ENCODE peak calls at places on chromosome 9, in four cellular contexts. U, B, P and G are unnamed samples.

GRCh38 chr9:107190031-107190935 is 92.8 kb upstream of the RAD23B start:
- DNase-seq in U (no peak), B (no peak), P (peak; percentile 29), G (no peak)

GRCh38 chr9:16869961-16870605 is 387 bp downstream of the BNC2 start:
- DNase-seq in U (no peak), P (no peak), B (no peak), G (no peak)

GRCh38 chr9:6439051-6439703 is 26.2 kb downstream of the UHRF2 start:
- DNase-seq in P (no peak), U (no peak), B (no peak), G (no peak)

GRCh38 chr9:109414125-109414785 is 83.9 kb downstream of the PTPN3 start:
- DNase-seq in B (no peak), P (no peak), U (no peak), G (no peak)

GRCh38 chr9:31996331-31996730 is 388.1 kb upstream of the ACO1 start:
- DNase-seq in P (peak; percentile 15), U (no peak), B (no peak), G (peak; percentile 4)

GRCh38 chr9:34508463-34508862 is 14.3 kb downstream of the ENHO start:
- DNase-seq in P (no peak), U (no peak), B (no peak), G (no peak)

GRCh38 chr9:95048225-95049087 is 269.1 kb downstream of the FANCC start:
- DNase-seq in P (peak; percentile 72), U (peak; percentile 94), B (no peak), G (no peak)

GRCh38 chr9:83266618-83267543 is 203.9 kb upstream of the RASEF start:
- DNase-seq in B (no peak), U (no peak), P (peak; percentile 78), G (no peak)

GRCh38 chr9:74499111-74499601 is 2.0 kb downstream of the RORB start:
- DNase-seq in P (no peak), B (no peak), U (no peak), G (no peak)

GRCh38 chr9:79083621-79084020 is 488.1 kb upstream of the TLE4 start:
- DNase-seq in B (no peak), U (no peak), P (no peak), G (no peak)

GRCh38 chr9:32741706-32742105 is 41.6 kb upstream of the TMEM215 start:
- DNase-seq in B (no peak), P (peak; percentile 54), U (no peak), G (no peak)

GRCh38 chr9:70117835-70118319 is 74.2 kb downstream of the MAMDC2 start:
- DNase-seq in B (no peak), U (no peak), P (peak; percentile 29), G (no peak)

GRCh38 chr9:76964612-76965011 is 54.8 kb upstream of the FOXB2 start:
- DNase-seq in P (no peak), U (no peak), B (no peak), G (no peak)

GRCh38 chr9:128610889-128611288 is 45.8 kb downstream of the DYNC2I2 start:
- DNase-seq in B (no peak), U (no peak), P (no peak), G (no peak)

GRCh38 chr9:90772381-90772780 is 29.2 kb upstream of the SYK start:
- DNase-seq in B (no peak), P (no peak), U (no peak), G (no peak)

GRCh38 chr9:93588641-93589609 is 12.5 kb downstream of the PHF2 start:
- DNase-seq in P (no peak), U (no peak), B (no peak), G (no peak)

GRCh38 chr9:35559792-35560530 is 45.1 kb upstream of the TESK1 start:
- DNase-seq in P (no peak), U (no peak), B (no peak), G (no peak)

GRCh38 chr9:89865357-89865756 is 260.5 kb downstream of the GADD45G start:
- DNase-seq in U (no peak), P (no peak), B (no peak), G (no peak)

GRCh38 chr9:129309041-129309430 is 131.0 kb upstream of the IER5L start:
- DNase-seq in P (no peak), B (no peak), U (no peak), G (no peak)

GRCh38 chr9:114677418-114677817 is 4.6 kb downstream of the TEX48 start:
- DNase-seq in U (peak; percentile 53), B (no peak), P (peak; percentile 41), G (peak; percentile 61)

GRCh38 chr9:106954562-106954961 is 91.6 kb downstream of the ZNF462 start:
- DNase-seq in P (no peak), U (no peak), B (no peak), G (no peak)

GRCh38 chr9:68981825-68982224 is 32.1 kb downstream of the PRKACG start:
- DNase-seq in U (no peak), P (no peak), B (no peak), G (no peak)

GRCh38 chr9:30075451-30076199 is 2308.8 kb upstream of the ACO1 start:
- DNase-seq in P (peak; percentile 1), B (no peak), U (no peak), G (peak; percentile 55)

GRCh38 chr9:5652810-5653209 is 23.9 kb downstream of the RIC1 start:
- DNase-seq in U (no peak), P (no peak), B (no peak), G (no peak)

GRCh38 chr9:127828262-127829031 is 25.8 kb downstream of the FPGS start:
- DNase-seq in P (peak; percentile 83), U (peak; percentile 95), B (no peak), G (peak; percentile 41)

GRCh38 chr9:68533678-68534077 is 7.0 kb downstream of the TMEM252 start:
- DNase-seq in P (no peak), U (no peak), B (no peak), G (no peak)

GRCh38 chr9:73219985-73220626 is 68.4 kb downstream of the ANXA1 start:
- DNase-seq in P (no peak), B (no peak), U (no peak), G (no peak)

GRCh38 chr9:131276891-131277672 is 772 bp upstream of the FAM78A start:
- DNase-seq in B (no peak), U (peak; percentile 93), P (no peak), G (no peak)

DNA sequence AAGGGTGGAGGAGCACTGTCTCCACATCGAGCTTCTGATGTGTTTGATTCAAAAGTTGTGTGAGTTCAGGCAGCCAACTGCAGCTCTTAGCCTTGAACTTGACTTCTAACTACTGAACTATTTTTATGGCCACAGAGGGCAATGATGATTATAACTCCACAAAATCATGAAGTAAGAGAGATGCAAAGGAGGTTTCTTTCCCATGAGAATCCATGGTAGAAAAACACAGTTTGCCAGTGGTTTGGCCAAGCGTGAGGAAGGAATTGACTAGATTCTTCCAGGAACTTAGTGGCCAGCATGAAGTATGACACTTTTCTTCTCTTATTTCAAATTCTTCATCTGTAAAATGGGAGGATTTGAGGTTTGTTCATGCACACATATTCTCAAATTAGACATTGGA is 43.2 kb downstream of the PAPPA start:
- DNase-seq in B (no peak), P (no peak), U (no peak), G (no peak)
- TF ChIP-seq CTCF in B (no peak), P (no peak), U (no peak), G (no peak)

GRCh38 chr9:105114956-105115728 is 129.3 kb upstream of the SLC44A1 start:
- DNase-seq in U (no peak), B (no peak), P (no peak), G (no peak)
- TF ChIP-seq TCF7L2 in U (no peak), B (no peak), P (no peak), G (no peak)

GRCh38 chr9:133589454-133590227 is 19.5 kb downstream of the FAM163B start:
- DNase-seq in P (no peak), U (no peak), B (no peak), G (peak; percentile 40)
- TF ChIP-seq CTCF in P (peak; percentile 75), U (peak; percentile 84), B (peak; percentile 84), G (peak; percentile 22)

DNA sequence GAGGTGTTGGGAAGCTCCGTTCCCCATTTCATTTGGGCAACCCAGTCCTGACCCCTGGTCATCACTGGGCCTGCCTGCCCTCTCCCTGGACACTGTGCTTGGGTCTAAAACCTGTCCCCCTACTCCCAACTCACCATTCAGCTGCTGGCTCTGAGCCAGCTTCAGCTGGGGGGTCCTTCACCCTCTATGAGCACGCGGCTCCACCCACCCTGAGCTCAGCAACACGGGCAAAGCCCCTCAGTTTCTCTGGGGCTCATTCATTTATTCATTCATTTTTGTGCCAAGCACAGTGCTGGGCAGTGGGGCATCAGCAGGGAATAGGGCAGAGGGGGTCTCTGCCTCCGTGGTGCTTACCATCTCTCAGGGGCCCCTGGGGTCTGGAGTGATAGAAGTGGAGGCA is 199.8 kb upstream of the MVB12B start:
- DNase-seq in B (no peak), U (no peak), P (no peak), G (no peak)
- TF ChIP-seq TCF7L2 in B (no peak), U (no peak), P (no peak), G (no peak)

DNA sequence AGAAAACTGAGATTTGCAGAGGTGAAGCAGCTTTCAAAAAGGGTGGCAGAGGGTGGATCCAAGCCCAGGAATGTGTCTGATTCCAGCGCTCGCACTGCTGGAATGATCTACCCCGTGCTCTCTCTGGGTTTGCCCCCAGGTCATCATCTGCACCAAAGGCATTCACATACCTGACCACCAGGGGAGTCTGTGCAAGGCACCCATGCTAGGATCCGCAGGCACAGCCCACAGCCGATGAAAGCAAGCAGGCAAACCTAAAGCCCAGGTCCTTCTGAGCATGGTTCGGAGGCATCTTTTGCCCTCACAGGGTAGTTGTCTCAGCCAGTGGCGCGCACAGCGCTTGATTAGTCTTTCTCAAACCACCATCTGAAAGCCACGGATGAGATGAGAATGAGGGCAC is 56.6 kb downstream of the TEK start:
- DNase-seq in P (peak; percentile 7), U (peak; percentile 1), B (no peak), G (no peak)
- TF ChIP-seq CTCF in P (peak; percentile 25), U (peak; percentile 19), B (no peak), G (peak; percentile 52)

DNA sequence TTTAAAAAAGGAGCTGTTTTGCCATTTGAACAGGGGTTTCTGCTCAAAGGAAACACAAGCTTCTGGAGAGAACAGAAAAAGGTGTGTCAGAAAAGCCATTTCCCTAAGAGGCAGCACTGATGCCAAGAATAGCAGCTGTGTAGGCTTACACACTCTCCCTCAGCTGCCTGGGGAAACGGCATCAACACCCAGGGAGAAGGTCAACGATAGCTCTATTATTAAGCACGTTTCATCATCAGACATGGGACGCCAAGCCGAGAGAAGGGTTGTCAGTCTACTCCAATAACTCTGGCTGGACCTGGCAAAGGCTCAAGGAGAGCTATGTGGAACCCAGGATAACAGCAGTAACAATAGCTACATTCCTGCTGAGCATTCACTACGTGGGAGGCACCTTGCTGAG is 314.2 kb downstream of the CDK5RAP2 start:
- DNase-seq in U (no peak), P (no peak), B (no peak), G (no peak)
- TF ChIP-seq TCF7L2 in U (no peak), P (no peak), B (no peak), G (no peak)

DNA sequence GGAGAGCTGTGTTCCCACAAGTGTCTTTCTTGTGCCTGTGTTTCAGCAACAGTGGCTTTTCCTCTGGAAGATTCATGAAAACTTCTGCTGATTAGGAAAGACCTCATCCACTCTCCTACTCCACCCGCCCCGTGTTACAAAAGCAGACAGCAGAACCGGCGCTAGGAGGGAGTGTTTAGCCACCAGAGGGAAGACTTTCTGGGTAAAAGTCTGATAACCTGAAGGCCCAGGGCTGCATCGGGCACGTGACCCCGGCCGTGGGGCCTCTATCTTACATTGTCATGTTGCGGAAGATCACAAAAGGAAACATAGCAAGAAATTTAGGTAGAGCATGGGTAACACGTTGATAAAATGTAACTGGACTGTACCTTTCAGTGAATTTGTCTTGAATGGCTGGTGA is 32.0 kb upstream of the DMRT2 start:
- DNase-seq in P (peak; percentile 35), B (no peak), U (peak; percentile 13), G (peak; percentile 13)
- TF ChIP-seq CTCF in P (peak; percentile 57), B (peak; percentile 36), U (peak; percentile 34), G (peak; percentile 46)

GRCh38 chr9:136906251-136906650 is 19.9 kb downstream of the TRAF2 start:
- DNase-seq in P (no peak), B (no peak), U (no peak), G (no peak)
- TF ChIP-seq TCF7L2 in P (no peak), B (no peak), U (no peak), G (no peak)